ENCODE peak calls at places on chromosomes 11 and 22, in six cellular contexts. B is fibroblast of lung, J is psoas muscle, F is left ventricle myocardium inferior, E is choroid plexus epithelial cell, H is body of pancreas. X is an unnamed sample.

GRCh38 chr11:95536049-95536448 is 253.5 kb downstream of the FAM76B start:
- DNase-seq in B (peak; percentile 54), J (no peak), F (no peak), E (no peak), H (no peak), X (no peak)

GRCh38 chr11:59822989-59823566 is 12.5 kb upstream of the MRPL16 start:
- DNase-seq in B (peak; percentile 68), J (no peak), F (no peak), E (peak; percentile 76), H (peak; percentile 73), X (peak; percentile 20)

GRCh38 chr11:82315093-82315492 is 418.6 kb downstream of the FAM181B start:
- DNase-seq in B (no peak), J (no peak), F (no peak), E (no peak), H (peak; percentile 41), X (no peak)

GRCh38 chr11:106011481-106011880 is 10.6 kb downstream of the MSANTD4 start:
- DNase-seq in B (no peak), J (no peak), F (no peak), E (peak; percentile 44), H (no peak), X (no peak)

GRCh38 chr22:26325641-26326040 is 103.4 kb upstream of the ASPHD2 start:
- DNase-seq in B (no peak), J (no peak), F (no peak), E (no peak), H (no peak), X (no peak)

GRCh38 chr22:28259774-28260173 is 340.7 kb upstream of the PITPNB start:
- DNase-seq in B (no peak), J (no peak), F (no peak), E (no peak), H (no peak), X (no peak)

GRCh38 chr22:37486224-37486845 is at the start of gene MFNG:
- DNase-seq in B (peak; percentile 17), J (peak; percentile 71), F (peak; percentile 70), E (peak; percentile 48), H (peak; percentile 77), X (no peak)

GRCh38 chr11:32279672-32280071 is 155.7 kb downstream of the WT1 start:
- DNase-seq in B (no peak), J (no peak), F (no peak), E (peak; percentile 6), H (no peak), X (no peak)

GRCh38 chr11:126834149-126834548 is 166.4 kb downstream of the KIRREL3 start:
- DNase-seq in B (peak; percentile 58), J (no peak), F (no peak), E (no peak), H (no peak), X (peak; percentile 81)

GRCh38 chr11:119751281-119752060 is 22.5 kb upstream of the NECTIN1 start:
- DNase-seq in B (no peak), J (no peak), F (no peak), E (no peak), H (no peak), X (no peak)

GRCh38 chr22:37609240-37610152 is 862 bp downstream of the GGA1 start:
- DNase-seq in B (no peak), J (no peak), F (no peak), E (no peak), H (no peak), X (no peak)

GRCh38 chr11:105456950-105457349 is 152.9 kb upstream of the GRIA4 start:
- DNase-seq in B (no peak), J (no peak), F (no peak), E (peak; percentile 2), H (no peak), X (no peak)

GRCh38 chr11:19561011-19561410 is 151.6 kb upstream of the NAV2 start:
- DNase-seq in B (peak; percentile 24), J (no peak), F (no peak), E (peak; percentile 69), H (no peak), X (no peak)

GRCh38 chr22:19130959-19131684 is at the start of gene TSSK2:
- DNase-seq in B (no peak), J (no peak), F (no peak), E (no peak), H (no peak), X (no peak)

GRCh38 chr11:46836431-46836830 is 9.6 kb downstream of the CKAP5 start:
- DNase-seq in B (no peak), J (no peak), F (no peak), E (no peak), H (no peak), X (no peak)

GRCh38 chr11:119460582-119460981 is 37.6 kb upstream of the THY1 start:
- DNase-seq in B (peak; percentile 96), J (no peak), F (no peak), E (peak; percentile 36), H (no peak), X (peak; percentile 83)

GRCh38 chr11:99020324-99021225 is at the start of gene CNTN5:
- DNase-seq in B (peak; percentile 42), J (peak; percentile 26), F (peak; percentile 20), E (peak; percentile 63), H (peak; percentile 53), X (no peak)

GRCh38 chr11:87870081-87870480 is 305.2 kb downstream of the RAB38 start:
- DNase-seq in B (no peak), J (no peak), F (no peak), E (no peak), H (no peak), X (no peak)

GRCh38 chr11:71184421-71185210 is 67.8 kb downstream of the SHANK2 start:
- DNase-seq in B (no peak), J (no peak), F (no peak), E (no peak), H (no peak), X (no peak)

GRCh38 chr11:75598264-75598663 is 36.2 kb downstream of the SERPINH1 start:
- DNase-seq in B (no peak), J (no peak), F (no peak), E (no peak), H (no peak), X (no peak)

GRCh38 chr22:43922123-43922522 is 1.5 kb upstream of the PNPLA3 start:
- DNase-seq in B (no peak), J (no peak), F (no peak), E (no peak), H (no peak), X (no peak)
- TF ChIP-seq CTCF in B (no peak), J (no peak), F (no peak), E (peak; percentile 25), H (no peak), X (no peak)

DNA sequence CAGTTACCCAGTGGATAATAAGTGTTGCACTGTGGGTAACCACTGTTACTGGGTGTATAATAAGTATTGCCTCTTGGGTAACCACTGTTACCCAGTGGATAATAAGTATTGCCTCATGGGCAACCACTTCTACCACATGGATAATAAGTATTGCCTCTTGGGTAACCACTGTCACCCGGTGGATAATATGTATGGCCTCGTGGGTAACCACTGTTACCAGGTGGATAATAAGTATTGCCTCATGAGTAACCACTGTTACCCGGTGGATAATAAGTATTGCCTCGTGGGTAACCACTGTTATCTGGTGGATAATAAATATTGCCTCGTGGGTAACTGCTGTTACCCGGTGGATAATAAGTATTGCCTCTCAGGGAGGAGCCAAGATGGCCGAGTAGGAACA is 29.7 kb upstream of the NXPE4 start:
- DNase-seq in B (no peak), J (no peak), F (no peak), E (no peak), H (no peak), X (no peak)
- H3K4me3 ChIP-seq in B (no peak overlapping the region), J (no peak overlapping the region), F (no peak overlapping the region), E (no peak overlapping the region), H (no peak overlapping the region), X (no peak overlapping the region)

GRCh38 chr11:44978279-44978960 is 27.7 kb upstream of the TP53I11 start:
- DNase-seq in B (no peak), J (no peak), F (no peak), E (no peak), H (no peak), X (no peak)

GRCh38 chr11:44980533-44981427 is 30.1 kb upstream of the TP53I11 start:
- DNase-seq in B (no peak), J (no peak), F (no peak), E (no peak), H (no peak), X (no peak)

GRCh38 chr11:44977493-44977984 is 26.9 kb upstream of the TP53I11 start:
- DNase-seq in B (no peak), J (no peak), F (no peak), E (peak; percentile 30), H (peak; percentile 45), X (no peak)

GRCh38 chr11:44979536-44980399 is 29.1 kb upstream of the TP53I11 start:
- DNase-seq in B (no peak), J (no peak), F (no peak), E (no peak), H (peak; percentile 94), X (no peak)

GRCh38 chr11:44978961-44979331 is 28.3 kb upstream of the TP53I11 start:
- DNase-seq in B (no peak), J (no peak), F (no peak), E (no peak), H (peak; percentile 86), X (no peak)
- TF ChIP-seq CTCF in B (no peak), J (no peak), F (no peak), E (no peak), H (no peak), X (no peak)

GRCh38 chr11:128690746-128691091 is 3.2 kb upstream of the FLI1 start:
- DNase-seq in B (no peak), J (no peak), F (no peak), E (no peak), H (no peak), X (no peak)

GRCh38 chr11:128692750-128693578 is 908 bp upstream of the FLI1 start:
- DNase-seq in B (peak; percentile 37), J (peak; percentile 56), F (no peak), E (peak; percentile 55), H (no peak), X (no peak)

GRCh38 chr11:128689946-128690745 is 3.7 kb upstream of the FLI1 start:
- DNase-seq in B (peak; percentile 26), J (peak; percentile 23), F (no peak), E (peak; percentile 50), H (no peak), X (no peak)

GRCh38 chr11:128689586-128689945 is 4.3 kb upstream of the FLI1 start:
- DNase-seq in B (no peak), J (no peak), F (no peak), E (no peak), H (no peak), X (no peak)

DNA sequence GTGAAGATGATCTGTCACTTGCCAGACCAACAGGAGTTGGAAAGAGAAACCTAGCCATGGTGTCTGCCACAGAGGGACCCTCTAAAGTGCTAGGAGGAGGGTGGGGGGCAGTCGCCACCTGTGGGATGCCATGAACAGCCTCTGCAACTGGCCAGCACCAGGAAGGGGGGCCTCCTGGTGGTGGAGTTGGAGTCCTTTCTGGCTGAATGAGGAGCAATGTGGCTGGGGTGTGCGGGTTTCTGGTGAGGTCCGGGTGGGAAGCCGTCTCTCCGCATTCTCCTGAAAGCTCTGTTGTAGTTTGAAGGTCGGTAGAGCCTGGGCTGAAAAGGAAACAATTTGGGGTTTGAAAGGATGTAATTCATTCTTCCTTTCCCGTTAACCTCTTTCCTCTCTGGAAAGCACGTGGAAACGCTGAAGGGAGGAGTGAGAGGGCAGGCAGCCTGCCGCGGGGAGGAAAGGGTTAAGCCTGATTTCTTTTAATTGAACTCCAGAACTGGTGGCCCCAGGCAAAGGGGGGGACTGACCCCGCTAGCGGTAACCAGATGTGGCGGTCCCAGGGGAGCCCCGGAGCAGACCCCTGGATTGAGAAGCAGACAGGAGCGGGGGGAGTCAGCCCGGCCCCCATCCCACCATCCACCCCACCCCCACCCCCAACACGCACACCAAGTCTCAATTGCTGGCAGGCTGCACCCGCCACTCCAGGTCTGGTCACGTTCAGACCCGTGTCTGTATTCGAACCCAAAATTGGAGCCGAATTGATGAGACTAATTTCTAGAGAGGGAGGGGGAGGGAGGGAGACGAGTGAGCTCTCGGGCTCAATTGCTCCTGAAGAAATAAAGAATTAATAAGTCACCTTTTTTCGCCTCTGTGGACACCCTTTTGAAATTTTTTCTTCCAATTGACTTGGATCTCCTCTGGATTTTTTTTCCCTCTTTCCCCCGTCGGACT is 1.8 kb upstream of the FLI1 start:
- DNase-seq in B (no peak), J (no peak), F (no peak), E (no peak), H (no peak), X (no peak)
- H3K4me3 ChIP-seq in B (no peak overlapping the region), J (peak overlapping the region; percentile 74), F (peak overlapping the region; percentile 84), E (peak overlapping the region; percentile 82), H (no peak overlapping the region), X (peak overlapping the region; percentile 79)

X was measured in AG09309.